ENCODE peak calls at places on chromosome 5, in five cellular contexts. H is GM13977, U is ACHN, Y is upper lobe of left lung, B is GM03348. W is an unnamed sample.

GRCh38 chr5:56251918-56252553 is 18.9 kb upstream of the ANKRD55 start:
- DNase-seq in B (no peak), U (no peak), Y (no peak), H (no peak), W (no peak)

GRCh38 chr5:61658592-61659008 is 326.5 kb downstream of the ZSWIM6 start:
- DNase-seq in Y (no peak), U (peak), B (peak), H (peak), W (peak)

GRCh38 chr5:107743357-107744000 is 72.7 kb upstream of the EFNA5 start:
- DNase-seq in H (no peak), B (peak), U (peak), Y (no peak), W (no peak)

GRCh38 chr5:16066320-16066719 is 113.3 kb downstream of the MARCHF11 start:
- DNase-seq in U (no peak), Y (no peak), H (no peak), B (no peak), W (no peak)

GRCh38 chr5:127875235-127876021 is 172.2 kb downstream of the CCDC192 start:
- DNase-seq in H (peak), Y (no peak), B (no peak), U (peak), W (peak)

GRCh38 chr5:116508835-116509234 is 65.8 kb downstream of the SEMA6A start:
- DNase-seq in B (no peak), H (no peak), U (no peak), Y (no peak), W (no peak)

GRCh38 chr5:119362714-119363113 is 6.9 kb downstream of the TNFAIP8 start:
- DNase-seq in Y (no peak), B (no peak), H (no peak), U (no peak), W (no peak)

GRCh38 chr5:95915999-95916686 is 45.5 kb downstream of the ELL2 start:
- DNase-seq in Y (no peak), B (no peak), H (no peak), U (no peak), W (no peak)

GRCh38 chr5:61822584-61822983 is 483.4 kb upstream of the KIF2A start:
- DNase-seq in Y (no peak), B (no peak), U (no peak), H (no peak), W (no peak)

GRCh38 chr5:80959768-80960442 is at the start of gene RASGRF2:
- DNase-seq in H (peak), Y (peak), B (peak), U (no peak), W (peak)

GRCh38 chr5:162274684-162275083 is 207.1 kb downstream of the GABRG2 start:
- DNase-seq in H (no peak), U (no peak), Y (no peak), B (no peak), W (peak)

GRCh38 chr5:61311836-61312808 is 19.9 kb upstream of the ZSWIM6 start:
- DNase-seq in Y (no peak), U (peak), B (no peak), H (no peak), W (no peak)

GRCh38 chr5:135344351-135344750 is 54.7 kb downstream of the MACROH2A1 start:
- DNase-seq in U (no peak), H (no peak), Y (no peak), B (no peak), W (no peak)

GRCh38 chr5:135208555-135209494 is 174.8 kb upstream of the PITX1 start:
- DNase-seq in B (peak), H (no peak), Y (no peak), U (peak), W (no peak)

GRCh38 chr5:113167985-113168384 is 191.4 kb downstream of the DCP2 start:
- DNase-seq in Y (no peak), B (no peak), U (no peak), H (no peak), W (no peak)

GRCh38 chr5:145908206-145908945 is 28.0 kb upstream of the SH3RF2 start:
- DNase-seq in U (peak), H (no peak), Y (no peak), B (no peak), W (peak)

GRCh38 chr5:179211631-179212030 is 133.6 kb downstream of the ADAMTS2 start:
- DNase-seq in U (no peak), B (no peak), H (no peak), Y (no peak), W (no peak)

GRCh38 chr5:150257424-150257823 is 32.1 kb downstream of the CAMK2A start:
- DNase-seq in Y (no peak), U (no peak), H (no peak), B (no peak), W (no peak)

GRCh38 chr5:11724947-11725346 is 179.3 kb downstream of the CTNND2 start:
- DNase-seq in U (no peak), Y (no peak), H (no peak), B (no peak), W (no peak)

GRCh38 chr5:113117543-113118110 is 141.0 kb downstream of the DCP2 start:
- DNase-seq in U (no peak), B (no peak), Y (no peak), H (no peak), W (no peak)

GRCh38 chr5:80884851-80885697 is 75.1 kb upstream of the RASGRF2 start:
- DNase-seq in U (no peak), B (no peak), H (no peak), Y (no peak), W (no peak)

GRCh38 chr5:77643654-77644404 is 5.3 kb upstream of the OTP start:
- DNase-seq in Y (no peak), B (no peak), H (peak), U (no peak), W (peak)

GRCh38 chr5:100828756-100829342 is 74.2 kb downstream of the ST8SIA4 start:
- DNase-seq in Y (no peak), B (no peak), U (no peak), H (no peak), W (no peak)

GRCh38 chr5:111953351-111954127 is 196.5 kb upstream of the NREP start:
- DNase-seq in B (peak), H (no peak), U (no peak), Y (no peak), W (no peak)

GRCh38 chr5:59637878-59638580 is 255.5 kb downstream of the PDE4D start:
- DNase-seq in Y (no peak), U (no peak), B (no peak), H (no peak), W (no peak)

GRCh38 chr5:64331597-64332277 is 166.1 kb downstream of the RNF180 start:
- DNase-seq in U (no peak), B (no peak), Y (peak), H (no peak), W (no peak)

GRCh38 chr5:140587495-140587894 is 22.9 kb downstream of the SLC35A4 start:
- DNase-seq in Y (no peak), B (no peak), U (no peak), H (no peak), W (no peak)

GRCh38 chr5:149581192-149581861 is at the start of gene ARHGEF37:
- DNase-seq in U (peak), H (no peak), Y (peak), B (peak), W (peak)

GRCh38 chr5:150317048-150318003 is 14.6 kb upstream of the ARSI start:
- DNase-seq in H (no peak), U (peak), B (peak), Y (no peak), W (no peak)

GRCh38 chr5:176614805-176615478 is 5.0 kb upstream of the GPRIN1 start:
- DNase-seq in Y (no peak), H (no peak), B (peak), U (peak), W (no peak)

GRCh38 chr5:129664336-129664937 is 83.5 kb upstream of the MINAR2 start:
- DNase-seq in U (peak), B (peak), H (peak), Y (no peak), W (peak)

GRCh38 chr5:106858616-106859015 is 812.1 kb downstream of the EFNA5 start:
- DNase-seq in H (no peak), U (no peak), B (no peak), Y (no peak), W (peak)

W was measured in neural progenitor cell.